ENCODE peak calls at places on chromosomes 16 and 17, in four cellular contexts. One of them, this sample, is unnamed. For H3K9me3 and H3K4me1, the result is how much of the 10 kb centered on the place peaks cover.

GRCh38 chr16:85194528-85195270 is 82.4 kb upstream of the CIBAR2 start:
- DNase-seq in H1: no peak
- DNase-seq in HCT116: no peak
- DNase-seq in endothelial cell of umbilical vein: peak
- DNase-seq in this sample: no peak

GRCh38 chr16:13957197-13958078 is 37.5 kb downstream of the ERCC4 start:
- DNase-seq in H1: no peak
- DNase-seq in HCT116: peak
- DNase-seq in endothelial cell of umbilical vein: peak
- DNase-seq in this sample: peak

GRCh38 chr16:56944954-56945839 is 13.3 kb downstream of the HERPUD1 start:
- DNase-seq in H1: no peak
- DNase-seq in HCT116: no peak
- DNase-seq in endothelial cell of umbilical vein: no peak
- DNase-seq in this sample: no peak

GRCh38 chr17:74361613-74362391 is at the start of gene BTBD17:
- DNase-seq in H1: no peak
- DNase-seq in HCT116: no peak
- DNase-seq in endothelial cell of umbilical vein: peak
- DNase-seq in this sample: peak

GRCh38 chr17:62135742-62136141 is 70.7 kb upstream of the MED13 start:
- DNase-seq in H1: no peak
- DNase-seq in HCT116: no peak
- DNase-seq in endothelial cell of umbilical vein: no peak
- DNase-seq in this sample: no peak

GRCh38 chr16:10362077-10362863 is 23.6 kb upstream of the ATF7IP2 start:
- DNase-seq in H1: no peak
- DNase-seq in HCT116: no peak
- DNase-seq in endothelial cell of umbilical vein: no peak
- DNase-seq in this sample: no peak

GRCh38 chr16:87843678-87844373 is 25.5 kb downstream of the SLC7A5 start:
- DNase-seq in H1: no peak
- DNase-seq in HCT116: no peak
- DNase-seq in endothelial cell of umbilical vein: no peak
- DNase-seq in this sample: no peak

GRCh38 chr16:5907544-5907943 is 809.9 kb upstream of the EEF2KMT start:
- DNase-seq in H1: no peak
- DNase-seq in HCT116: no peak
- DNase-seq in endothelial cell of umbilical vein: no peak
- DNase-seq in this sample: no peak

GRCh38 chr17:74919440-74920305 is 3.4 kb downstream of the USH1G start:
- DNase-seq in H1: peak
- DNase-seq in HCT116: no peak
- DNase-seq in endothelial cell of umbilical vein: no peak
- DNase-seq in this sample: peak

GRCh38 chr17:68387485-68387884 is 69.8 kb downstream of the WIPI1 start:
- DNase-seq in H1: no peak
- DNase-seq in HCT116: no peak
- DNase-seq in endothelial cell of umbilical vein: no peak
- DNase-seq in this sample: no peak

GRCh38 chr17:40598021-40598927 is 33.0 kb upstream of the CCR7 start:
- DNase-seq in H1: no peak
- DNase-seq in HCT116: no peak
- DNase-seq in endothelial cell of umbilical vein: no peak
- DNase-seq in this sample: no peak

GRCh38 chr17:81067331-81067730 is 32.4 kb downstream of the BAIAP2 start:
- DNase-seq in H1: no peak
- DNase-seq in HCT116: no peak
- DNase-seq in endothelial cell of umbilical vein: no peak
- DNase-seq in this sample: peak

GRCh38 chr17:77467513-77467912 is 326.7 kb downstream of the SEC14L1 start:
- DNase-seq in H1: no peak
- DNase-seq in HCT116: no peak
- DNase-seq in endothelial cell of umbilical vein: no peak
- DNase-seq in this sample: no peak

GRCh38 chr17:79914813-79915740 is 75.8 kb upstream of the CBX4 start:
- DNase-seq in H1: no peak
- DNase-seq in HCT116: no peak
- DNase-seq in endothelial cell of umbilical vein: no peak
- DNase-seq in this sample: no peak

GRCh38 chr16:17154981-17155380 is 315.8 kb downstream of the XYLT1 start:
- DNase-seq in H1: no peak
- DNase-seq in HCT116: no peak
- DNase-seq in endothelial cell of umbilical vein: no peak
- DNase-seq in this sample: no peak

GRCh38 chr16:67163903-67164558 is 514 bp upstream of the HSF4 start:
- DNase-seq in H1: no peak
- DNase-seq in HCT116: no peak
- DNase-seq in endothelial cell of umbilical vein: no peak
- DNase-seq in this sample: no peak

GRCh38 chr16:78005881-78006280 is 16.5 kb upstream of the CLEC3A start:
- DNase-seq in H1: no peak
- DNase-seq in HCT116: peak
- DNase-seq in endothelial cell of umbilical vein: no peak
- DNase-seq in this sample: no peak

GRCh38 chr17:4942760-4943508 is 2.9 kb downstream of the RNF167 start:
- DNase-seq in H1: no peak
- DNase-seq in HCT116: no peak
- DNase-seq in endothelial cell of umbilical vein: no peak
- DNase-seq in this sample: no peak

GRCh38 chr16:26281681-26282080 is 589.9 kb downstream of the HS3ST4 start:
- DNase-seq in H1: no peak
- DNase-seq in HCT116: no peak
- DNase-seq in endothelial cell of umbilical vein: no peak
- DNase-seq in this sample: no peak

GRCh38 chr17:75753514-75754377 is 11.2 kb downstream of the GALK1 start:
- DNase-seq in H1: peak
- DNase-seq in HCT116: no peak
- DNase-seq in endothelial cell of umbilical vein: no peak
- DNase-seq in this sample: peak

GRCh38 chr17:29577778-29578211 is 9.3 kb downstream of the TP53I13 start:
- DNase-seq in H1: no peak
- DNase-seq in HCT116: no peak
- DNase-seq in endothelial cell of umbilical vein: no peak
- DNase-seq in this sample: no peak

GRCh38 chr16:25875956-25876608 is 184.3 kb downstream of the HS3ST4 start:
- DNase-seq in H1: no peak
- DNase-seq in HCT116: no peak
- DNase-seq in endothelial cell of umbilical vein: no peak
- DNase-seq in this sample: peak

DNA sequence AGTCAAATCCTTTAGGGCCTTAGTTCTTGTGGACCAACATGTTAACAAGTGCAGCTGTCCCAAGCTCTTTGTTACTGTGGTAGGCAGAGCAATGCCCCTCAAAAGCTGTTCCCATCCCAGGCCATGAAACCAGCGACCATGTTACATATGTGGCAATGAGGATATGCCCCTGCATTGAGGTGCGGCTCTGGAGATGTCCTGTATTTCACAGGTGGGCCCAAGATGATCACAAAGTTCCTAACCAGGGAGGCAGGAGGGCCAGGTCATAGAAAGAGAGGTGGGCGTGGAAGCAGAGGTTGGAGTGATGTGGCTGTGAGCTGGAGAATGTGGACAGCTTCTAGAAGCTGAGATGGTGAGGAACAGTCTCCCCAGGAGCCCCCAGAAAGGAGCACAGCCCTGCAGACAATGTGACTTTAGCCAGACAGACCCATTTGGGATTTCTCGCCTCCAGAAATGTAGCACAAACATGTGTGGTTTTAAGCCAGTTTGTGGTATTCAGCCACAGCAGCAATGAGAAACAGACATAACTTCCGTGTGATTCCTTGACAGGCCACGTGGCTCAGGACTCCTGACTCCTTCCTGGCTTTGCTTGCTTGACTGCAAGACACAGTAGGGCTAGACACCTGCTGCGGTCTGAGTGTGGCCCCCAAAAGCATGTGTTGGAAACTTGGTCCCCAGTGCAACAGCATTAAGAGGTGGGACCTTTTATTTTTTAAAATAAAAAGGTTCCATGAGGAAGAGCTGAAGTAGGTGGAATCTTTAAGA is 778.3 kb downstream of the KCNJ18 start:
- DNase-seq in H1: no peak
- DNase-seq in HCT116: no peak
- DNase-seq in endothelial cell of umbilical vein: no peak
- DNase-seq in this sample: no peak
- H3K9me3 ChIP-seq in H1: half or more
- H3K9me3 ChIP-seq in HCT116: under half
- H3K9me3 ChIP-seq in endothelial cell of umbilical vein: under half
- H3K9me3 ChIP-seq in this sample: under half

GRCh38 chr16:83245061-83245460 is 562.7 kb upstream of the HSBP1 start:
- DNase-seq in H1: no peak
- DNase-seq in HCT116: no peak
- DNase-seq in endothelial cell of umbilical vein: no peak
- DNase-seq in this sample: no peak
- TF ChIP-seq POLR2AphosphoS5 in H1: no peak
- TF ChIP-seq POLR2AphosphoS5 in HCT116: no peak
- TF ChIP-seq POLR2AphosphoS5 in endothelial cell of umbilical vein: no peak
- TF ChIP-seq POLR2AphosphoS5 in this sample: no peak

DNA sequence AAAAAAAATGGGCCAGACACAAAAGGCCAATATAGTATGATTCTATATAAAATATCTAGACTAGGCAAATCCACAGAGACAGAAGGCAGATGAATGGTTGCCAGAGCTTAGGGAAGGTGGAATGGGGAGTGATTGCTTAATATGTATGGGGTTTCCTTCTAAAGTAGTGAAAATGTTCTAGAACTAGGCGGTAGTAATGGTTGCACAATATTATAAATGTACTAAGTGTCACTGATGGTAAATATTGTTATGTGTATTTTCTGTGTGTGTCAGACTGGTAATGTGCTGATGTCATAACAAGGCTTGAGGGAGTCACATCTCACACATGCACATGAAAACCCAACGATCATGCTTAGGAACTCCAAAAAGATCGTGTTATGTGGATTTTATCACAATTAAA is 106.9 kb upstream of the SIAH1 start:
- DNase-seq in H1: no peak
- DNase-seq in HCT116: no peak
- DNase-seq in endothelial cell of umbilical vein: no peak
- DNase-seq in this sample: no peak
- H3K4me1 ChIP-seq in H1: under half
- H3K4me1 ChIP-seq in HCT116: under half
- H3K4me1 ChIP-seq in endothelial cell of umbilical vein: under half
- H3K4me1 ChIP-seq in this sample: under half

GRCh38 chr17:22703204-22703603 is 1010.9 kb downstream of the KCNJ18 start:
- DNase-seq in H1: no peak
- DNase-seq in HCT116: no peak
- DNase-seq in endothelial cell of umbilical vein: no peak
- DNase-seq in this sample: no peak

GRCh38 chr17:22704674-22705073 is 1012.4 kb downstream of the KCNJ18 start:
- DNase-seq in H1: no peak
- DNase-seq in HCT116: no peak
- DNase-seq in endothelial cell of umbilical vein: no peak
- DNase-seq in this sample: no peak

GRCh38 chr17:22703786-22704441 is 1011.6 kb downstream of the KCNJ18 start:
- DNase-seq in H1: no peak
- DNase-seq in HCT116: no peak
- DNase-seq in endothelial cell of umbilical vein: no peak
- DNase-seq in this sample: no peak

GRCh38 chr17:22707626-22708025 is 1015.3 kb downstream of the KCNJ18 start:
- DNase-seq in H1: no peak
- DNase-seq in HCT116: no peak
- DNase-seq in endothelial cell of umbilical vein: no peak
- DNase-seq in this sample: no peak
- H3K9me3 ChIP-seq in H1: half or more
- H3K9me3 ChIP-seq in HCT116: under half
- H3K9me3 ChIP-seq in endothelial cell of umbilical vein: under half
- H3K9me3 ChIP-seq in this sample: half or more

GRCh38 chr17:57875109-57876022 is 25.5 kb upstream of the MRPS23 start:
- DNase-seq in H1: peak
- DNase-seq in HCT116: peak
- DNase-seq in endothelial cell of umbilical vein: peak
- DNase-seq in this sample: peak
- TF ChIP-seq POLR2AphosphoS5 in H1: no peak
- TF ChIP-seq POLR2AphosphoS5 in HCT116: peak
- TF ChIP-seq POLR2AphosphoS5 in endothelial cell of umbilical vein: peak
- TF ChIP-seq POLR2AphosphoS5 in this sample: peak

This sample was measured in stomach.